ENCODE peak calls at places on chromosomes 13 and 19, in five cellular contexts. N is left ventricle myocardium superior, R is kidney epithelial cell, L is T1000, A is HCEC 1CT. K is an unnamed sample.

GRCh38 chr13:89163081-89163480 is 1491.9 kb downstream of the SLITRK5 start:
- DNase-seq in A (no peak), R (no peak), N (no peak), L (no peak), K (no peak)

GRCh38 chr13:55516610-55517009 is 1624.1 kb upstream of the PRR20A start:
- DNase-seq in N (no peak), L (no peak), R (no peak), A (no peak), K (no peak)

GRCh38 chr13:20525144-20525600 is 485 bp downstream of the CRYL1 start:
- DNase-seq in R (no peak), A (no peak), N (peak), L (no peak), K (no peak)

GRCh38 chr13:67069117-67069767 is 160.9 kb downstream of the PCDH9 start:
- DNase-seq in L (no peak), A (no peak), N (no peak), R (no peak), K (no peak)

GRCh38 chr13:44867825-44868224 is 121.4 kb downstream of the NUFIP1 start:
- DNase-seq in R (no peak), N (no peak), L (no peak), A (no peak), K (no peak)

GRCh38 chr19:18379803-18380747 is 5.9 kb upstream of the GDF15 start:
- DNase-seq in N (peak), L (peak), R (no peak), A (peak), K (peak)

GRCh38 chr19:46133101-46133627 is 8.7 kb upstream of the IGFL3 start:
- DNase-seq in N (no peak), L (peak), A (peak), R (peak), K (peak)

GRCh38 chr13:114132419-114133121 is at the start of gene RASA3:
- DNase-seq in A (peak), R (peak), L (peak), N (peak), K (no peak)

GRCh38 chr19:2592824-2593223 is 109.7 kb downstream of the GNG7 start:
- DNase-seq in L (no peak), R (no peak), A (no peak), N (no peak), K (no peak)

GRCh38 chr13:20848203-20848602 is 54.3 kb downstream of the XPO4 start:
- DNase-seq in R (no peak), A (no peak), N (no peak), L (no peak), K (no peak)

GRCh38 chr19:4393947-4394590 is 6.3 kb downstream of the SH3GL1 start:
- DNase-seq in R (no peak), N (no peak), L (no peak), A (no peak), K (no peak)

GRCh38 chr13:110557610-110558305 is 3.8 kb downstream of the RAB20 start:
- DNase-seq in A (no peak), N (no peak), L (no peak), R (no peak), K (no peak)

GRCh38 chr19:50639121-50640112 is at the start of gene SYT3:
- DNase-seq in R (no peak), N (peak), L (no peak), A (no peak), K (no peak)

GRCh38 chr13:32255744-32256120 is 59.4 kb downstream of the ZAR1L start:
- DNase-seq in N (no peak), L (no peak), A (no peak), R (no peak), K (no peak)

K was measured in epithelial cell of proximal tubule.